ENCODE peak calls at places on chromosomes 13 and 19, in six cellular contexts. V is AG04449; H is activated CD4-positive, alpha-beta memory T cell treated with anti-CD3 and anti-CD28 coated beads for 36 hours; B is NCI-H2081; M is activated naive CD4-positive, alpha-beta T cell treated with anti-CD3 and anti-CD28 coated beads, Interleukin-2, amount 10 ng/mL, durations not matched to agents 7 days and 5 days; C is neural crest cell. G is an unnamed sample.

GRCh38 chr19:15101479-15102082 is 5.6 kb upstream of the SYDE1 start:
- DNase-seq in V (no peak), H (peak), B (peak), M (peak), C (peak), G (peak)

GRCh38 chr19:44592451-44592890 is 20.9 kb upstream of the IGSF23 start:
- DNase-seq in V (no peak), H (no peak), B (no peak), M (no peak), C (no peak), G (no peak)

GRCh38 chr13:60981407-60981806 is 434.2 kb downstream of the PCDH20 start:
- DNase-seq in V (no peak), H (no peak), B (no peak), M (no peak), C (no peak), G (no peak)

GRCh38 chr19:34482380-34483250 is 1.1 kb downstream of the WTIP start:
- DNase-seq in V (no peak), H (no peak), B (no peak), M (no peak), C (peak), G (peak)

GRCh38 chr13:81197483-81197882 is 856.6 kb upstream of the SPRY2 start:
- DNase-seq in V (no peak), H (no peak), B (no peak), M (no peak), C (no peak), G (no peak)

GRCh38 chr19:13521066-13521465 is 14.8 kb upstream of the CACNA1A start:
- DNase-seq in V (no peak), H (no peak), B (no peak), M (no peak), C (no peak), G (no peak)

GRCh38 chr13:38405216-38405615 is 55.6 kb downstream of the UFM1 start:
- DNase-seq in V (no peak), H (no peak), B (no peak), M (no peak), C (no peak), G (no peak)

GRCh38 chr13:90416519-90416918 is 931.0 kb upstream of the MIR17HG start:
- DNase-seq in V (peak), H (no peak), B (no peak), M (no peak), C (no peak), G (peak)

GRCh38 chr13:45542391-45542790 is 73.1 kb downstream of the ERICH6B start:
- DNase-seq in V (no peak), H (no peak), B (no peak), M (no peak), C (no peak), G (no peak)

GRCh38 chr13:67147257-67148218 is 82.6 kb downstream of the PCDH9 start:
- DNase-seq in V (peak), H (no peak), B (no peak), M (no peak), C (no peak), G (peak)

GRCh38 chr13:26710166-26710565 is 50.4 kb downstream of the GPR12 start:
- DNase-seq in V (no peak), H (no peak), B (no peak), M (no peak), C (no peak), G (no peak)

GRCh38 chr19:16295071-16295470 is 29.6 kb upstream of the KLF2 start:
- DNase-seq in V (no peak), H (no peak), B (no peak), M (no peak), C (no peak), G (no peak)

GRCh38 chr13:44951184-44951583 is 38.1 kb downstream of the NUFIP1 start:
- DNase-seq in V (no peak), H (no peak), B (no peak), M (no peak), C (no peak), G (peak)

GRCh38 chr19:18749362-18750231 is 41.5 kb downstream of the COMP start:
- DNase-seq in V (no peak), H (no peak), B (no peak), M (no peak), C (no peak), G (no peak)

GRCh38 chr19:56751078-56751489 is 79.5 kb upstream of the ZNF835 start:
- DNase-seq in V (no peak), H (no peak), B (no peak), M (no peak), C (no peak), G (no peak)

GRCh38 chr19:45729774-45730388 is 815 bp downstream of the FBXO46 start:
- DNase-seq in V (no peak), H (peak), B (no peak), M (no peak), C (no peak), G (peak)

GRCh38 chr19:35959040-35959967 is 23.1 kb downstream of the LRFN3 start:
- DNase-seq in V (no peak), H (peak), B (no peak), M (peak), C (no peak), G (no peak)

GRCh38 chr19:40457953-40458596 is 7.5 kb downstream of the BLVRB start:
- DNase-seq in V (no peak), H (no peak), B (no peak), M (no peak), C (no peak), G (no peak)

GRCh38 chr13:99022953-99023352 is 45.1 kb upstream of the DOCK9 start:
- DNase-seq in V (no peak), H (no peak), B (no peak), M (no peak), C (no peak), G (no peak)

GRCh38 chr13:30743319-30744055 is 8.1 kb downstream of the ALOX5AP start:
- DNase-seq in V (peak), H (peak), B (no peak), M (no peak), C (no peak), G (peak)

GRCh38 chr19:46080561-46080960 is 39.8 kb upstream of the IGFL4 start:
- DNase-seq in V (peak), H (no peak), B (no peak), M (no peak), C (no peak), G (peak)

GRCh38 chr13:37681295-37682032 is 82.9 kb upstream of the POSTN start:
- DNase-seq in V (peak), H (no peak), B (no peak), M (no peak), C (no peak), G (peak)

GRCh38 chr13:110914293-110915056 is 394 bp downstream of the ANKRD10 start:
- DNase-seq in V (no peak), H (peak), B (peak), M (peak), C (peak), G (peak)

GRCh38 chr13:93226623-93227279 is at the start of gene GPC6:
- DNase-seq in V (no peak), H (no peak), B (peak), M (no peak), C (peak), G (peak)

GRCh38 chr13:111080642-111081041 is 34.5 kb upstream of the ARHGEF7 start:
- DNase-seq in V (no peak), H (no peak), B (no peak), M (no peak), C (no peak), G (no peak)

GRCh38 chr19:8678244-8678807 is 20.3 kb downstream of the ACTL9 start:
- DNase-seq in V (no peak), H (no peak), B (no peak), M (no peak), C (no peak), G (no peak)

GRCh38 chr13:110887955-110888333 is 26.9 kb downstream of the ANKRD10 start:
- DNase-seq in V (no peak), H (no peak), B (no peak), M (no peak), C (no peak), G (no peak)

GRCh38 chr13:38265135-38265497 is 84.5 kb upstream of the UFM1 start:
- DNase-seq in V (no peak), H (no peak), B (no peak), M (no peak), C (no peak), G (no peak)

GRCh38 chr13:98470920-98471319 is 106.0 kb downstream of the STK24 start:
- DNase-seq in V (no peak), H (no peak), B (no peak), M (no peak), C (no peak), G (no peak)

GRCh38 chr13:97223711-97224461 is 1.8 kb downstream of the MBNL2 start:
- DNase-seq in V (peak), H (peak), B (peak), M (no peak), C (no peak), G (peak)

G was measured in choroid plexus epithelial cell.